ENCODE peak calls at places on chromosomes 2 and 18, in four cellular contexts. J, C, G and S are unnamed samples. For H3K4me1, the result is how much of the 10 kb centered on the place peaks cover.

GRCh38 chr2:64173156-64174135 is 29.2 kb upstream of the PELI1 start:
- DNase-seq in C (no peak), J (no peak), G (no peak), S (no peak)

GRCh38 chr2:127188797-127189196 is 31.3 kb downstream of the CYP27C1 start:
- DNase-seq in G (no peak), J (no peak), C (peak), S (no peak)

GRCh38 chr2:215828528-215829184 is 184.7 kb downstream of the MREG start:
- DNase-seq in G (peak), C (no peak), J (peak), S (peak)

GRCh38 chr18:12049983-12050811 is 43.4 kb upstream of the ANKRD62 start:
- DNase-seq in C (no peak), G (no peak), J (no peak), S (no peak)

GRCh38 chr2:38581193-38582147 is 21.3 kb downstream of the HNRNPLL start:
- DNase-seq in G (no peak), C (no peak), J (peak), S (no peak)

GRCh38 chr2:158131483-158131912 is 29.8 kb downstream of the UPP2 start:
- DNase-seq in J (no peak), C (no peak), G (no peak), S (no peak)

GRCh38 chr2:10019174-10019971 is 24.0 kb upstream of the KLF11 start:
- DNase-seq in C (peak), G (peak), J (no peak), S (peak)

GRCh38 chr2:171084128-171084527 is 76.6 kb downstream of the TLK1 start:
- DNase-seq in G (no peak), J (no peak), C (no peak), S (no peak)

GRCh38 chr2:229634574-229635185 is 79.7 kb downstream of the DNER start:
- DNase-seq in J (no peak), G (no peak), C (no peak), S (no peak)

GRCh38 chr2:196966078-196966477 is 39.6 kb upstream of the PGAP1 start:
- DNase-seq in J (no peak), G (no peak), C (no peak), S (no peak)

GRCh38 chr2:128278979-128279378 is 39.7 kb downstream of the HS6ST1 start:
- DNase-seq in J (no peak), G (peak), C (peak), S (peak)

GRCh38 chr2:98730851-98731708 is at the start of gene MGAT4A:
- DNase-seq in C (peak), J (peak), G (peak), S (peak)

GRCh38 chr2:221034973-221035372 is 537.1 kb downstream of the EPHA4 start:
- DNase-seq in C (no peak), G (no peak), J (no peak), S (no peak)

GRCh38 chr2:19158211-19158610 is 200.2 kb downstream of the OSR1 start:
- DNase-seq in J (no peak), G (no peak), C (no peak), S (no peak)

GRCh38 chr18:42231796-42232195 is 276.8 kb downstream of the PIK3C3 start:
- DNase-seq in G (no peak), C (no peak), J (no peak), S (no peak)

GRCh38 chr18:79951545-79952456 is at the start of gene SLC66A2:
- DNase-seq in C (peak), G (peak), J (peak), S (peak)

GRCh38 chr2:174846941-174847938 is 83.0 kb upstream of the CHRNA1 start:
- DNase-seq in G (peak), C (no peak), J (peak), S (no peak)

GRCh38 chr2:167196461-167197252 is 308.4 kb downstream of the XIRP2 start:
- DNase-seq in G (peak), C (no peak), J (peak), S (no peak)

GRCh38 chr2:210112871-210113270 is 58.3 kb downstream of the KANSL1L start:
- DNase-seq in G (no peak), C (no peak), J (no peak), S (no peak)

GRCh38 chr2:88540346-88540745 is 86.9 kb downstream of the EIF2AK3 start:
- DNase-seq in J (no peak), C (no peak), G (no peak), S (no peak)

GRCh38 chr2:240322231-240322955 is 113.1 kb upstream of the GPC1 start:
- DNase-seq in G (no peak), C (no peak), J (no peak), S (no peak)

GRCh38 chr2:221202431-221202830 is 369.7 kb downstream of the EPHA4 start:
- DNase-seq in J (no peak), G (no peak), C (no peak), S (no peak)

GRCh38 chr2:177404243-177404642 is 11.7 kb downstream of the AGPS start:
- DNase-seq in C (no peak), J (no peak), G (no peak), S (no peak)

GRCh38 chr2:229660951-229661350 is 53.4 kb downstream of the DNER start:
- DNase-seq in C (no peak), J (no peak), G (no peak), S (no peak)

DNA sequence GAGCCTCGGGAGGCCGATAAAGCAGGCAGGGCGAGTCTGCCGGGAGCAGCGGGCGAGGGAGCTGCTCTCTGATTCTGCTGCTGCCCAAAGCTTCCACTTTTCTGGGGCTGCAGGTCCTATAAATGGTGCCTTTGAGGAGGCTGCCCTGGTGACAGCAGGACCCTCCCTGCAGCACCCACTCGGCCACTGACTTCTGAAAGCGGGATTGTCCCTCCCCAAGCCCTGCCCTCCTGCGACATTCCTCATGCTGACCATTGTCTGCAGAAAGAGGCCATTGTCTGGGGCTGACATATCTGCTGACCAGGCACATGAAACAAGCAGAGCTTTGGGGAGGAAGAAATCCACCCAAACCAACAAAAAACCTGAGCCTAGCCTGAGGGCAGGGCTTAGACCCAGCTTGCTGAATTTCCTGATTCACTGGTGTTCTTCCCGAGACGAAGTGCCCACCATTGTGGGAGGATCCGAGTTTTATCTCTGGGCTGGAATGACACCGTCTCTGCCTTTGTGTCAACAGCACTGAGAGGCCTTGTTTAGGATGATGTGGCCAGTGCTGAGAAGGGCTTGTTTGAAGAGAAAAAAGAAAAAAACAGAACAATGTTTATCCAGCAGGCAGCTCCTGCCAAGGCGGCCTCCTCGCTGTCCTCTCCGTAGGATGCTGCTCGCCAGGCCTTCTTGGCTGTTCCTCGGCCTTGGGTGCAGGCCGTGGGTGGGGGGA is 129.7 kb downstream of the MYCN start:
- DNase-seq in C (no peak), G (no peak), J (no peak), S (no peak)
- H3K27ac ChIP-seq in C (no peak), G (no peak), J (no peak), S (no peak)

DNA sequence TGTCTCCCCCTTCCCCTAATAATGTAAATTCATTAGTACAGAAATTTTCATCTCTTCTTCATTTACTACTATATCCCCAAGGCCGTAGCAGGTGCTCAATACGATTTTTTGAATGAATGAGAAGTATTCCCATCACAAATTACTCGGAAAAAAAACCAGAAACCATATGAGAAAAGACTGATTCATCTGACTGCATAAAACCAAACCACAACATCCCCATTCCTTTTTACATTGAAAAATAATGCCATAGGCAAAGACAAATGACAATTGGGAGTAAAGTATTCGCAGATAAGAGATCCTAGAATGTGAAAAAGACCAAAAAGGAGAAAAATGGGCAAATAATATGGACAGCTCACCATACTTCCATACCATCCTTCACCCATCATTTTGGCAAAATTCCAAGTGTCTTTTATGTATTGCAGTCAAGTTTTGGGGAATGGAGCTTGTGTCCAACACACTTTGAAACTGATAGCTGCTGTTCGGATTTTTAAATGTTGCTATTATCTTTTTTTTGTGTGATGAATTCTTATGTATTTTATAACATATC is 1.5 kb downstream of the ZC3H8 start:
- DNase-seq in G (no peak), C (no peak), J (no peak), S (no peak)
- H3K4me3 ChIP-seq in G (no peak), C (peak), J (no peak), S (no peak)

GRCh38 chr2:55167630-55167967 is 64.5 kb downstream of the CLHC1 start:
- DNase-seq in G (no peak), C (no peak), J (no peak), S (no peak)
- H3K4me1 ChIP-seq in G (under half), C (under half), J (under half), S (under half)

GRCh38 chr18:1779587-1779986 is 791.7 kb downstream of the METTL4 start:
- DNase-seq in J (no peak), C (no peak), G (no peak), S (no peak)

GRCh38 chr18:1778496-1779178 is 792.7 kb downstream of the METTL4 start:
- DNase-seq in J (no peak), C (no peak), G (no peak), S (no peak)

GRCh38 chr18:1777843-1778242 is 793.5 kb downstream of the METTL4 start:
- DNase-seq in J (no peak), G (no peak), C (no peak), S (no peak)

GRCh38 chr18:1774261-1774660 is 797.0 kb downstream of the METTL4 start:
- DNase-seq in G (no peak), C (no peak), J (no peak), S (no peak)
- H3K27ac ChIP-seq in G (no peak), C (no peak), J (no peak), S (no peak)

GRCh38 chr2:14631676-14632075 is 841 bp upstream of the LRATD1 start:
- DNase-seq in G (no peak), J (no peak), C (no peak), S (no peak)
- H3K4me3 ChIP-seq in G (no peak), J (no peak), C (no peak), S (no peak)

GRCh38 chr2:172100080-172101007 is 2.4 kb downstream of the DLX2 start:
- DNase-seq in J (no peak), C (peak), G (no peak), S (no peak)

GRCh38 chr2:172099472-172100079 is 3.1 kb downstream of the DLX2 start:
- DNase-seq in G (no peak), J (no peak), C (no peak), S (no peak)

GRCh38 chr2:172098287-172098649 is 4.4 kb downstream of the DLX2 start:
- DNase-seq in J (no peak), G (no peak), C (no peak), S (no peak)

GRCh38 chr2:172097557-172098131 is 5.1 kb downstream of the DLX2 start:
- DNase-seq in C (no peak), J (no peak), G (no peak), S (no peak)

DNA sequence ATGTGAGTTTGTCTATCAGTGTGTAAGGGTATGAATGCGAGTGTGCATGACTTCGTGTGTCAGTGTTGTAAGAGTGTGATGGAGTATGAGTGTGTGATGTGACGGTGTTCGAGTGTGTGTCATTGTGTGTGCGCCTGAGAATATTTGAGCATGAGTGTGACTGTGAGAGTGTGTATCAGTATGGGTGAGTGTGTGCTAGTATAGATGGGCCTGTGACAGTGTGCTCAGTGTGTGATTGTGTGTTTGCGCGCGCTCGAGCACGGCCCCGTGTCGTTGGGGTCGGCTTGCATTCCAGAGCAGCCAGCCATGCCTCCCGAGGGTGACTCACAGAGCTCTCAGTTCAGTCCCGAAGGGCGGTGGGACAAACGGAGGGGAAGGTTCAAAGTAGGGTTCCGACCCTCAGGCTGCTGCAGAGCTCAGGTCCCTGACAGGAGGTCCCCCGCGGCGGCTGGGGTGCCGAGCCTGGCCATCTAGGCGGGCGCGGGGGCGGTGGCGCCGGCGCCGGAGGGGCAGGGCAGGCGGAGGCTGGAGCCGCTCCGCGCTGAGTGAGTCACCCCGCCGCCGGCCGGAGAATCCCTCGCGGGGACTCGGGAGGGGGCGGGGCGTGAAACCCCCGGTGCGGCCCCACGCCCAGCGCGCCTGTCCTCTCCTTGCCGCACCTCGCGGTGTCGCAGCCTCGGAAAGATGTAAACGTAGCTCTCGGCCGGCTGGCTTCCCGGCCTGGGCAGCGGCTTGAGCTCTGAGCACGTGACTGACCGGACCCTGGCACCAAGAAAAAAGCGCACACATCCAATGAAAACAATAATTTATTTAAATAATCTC is 3.8 kb downstream of the DLX2 start:
- DNase-seq in J (peak), C (peak), G (peak), S (no peak)
- H3K4me1 ChIP-seq in J (under half), C (half or more), G (half or more), S (half or more)

GRCh38 chr2:109302319-109302718 is 173.3 kb downstream of the SH3RF3 start:
- DNase-seq in C (no peak), G (no peak), J (no peak), S (peak)

GRCh38 chr2:109306190-109306589 is 177.2 kb downstream of the SH3RF3 start:
- DNase-seq in C (no peak), J (no peak), G (no peak), S (no peak)

GRCh38 chr2:109304731-109305470 is 175.9 kb downstream of the SH3RF3 start:
- DNase-seq in G (no peak), C (no peak), J (no peak), S (no peak)

GRCh38 chr2:109304248-109304647 is 175.2 kb downstream of the SH3RF3 start:
- DNase-seq in C (no peak), J (no peak), G (no peak), S (no peak)

GRCh38 chr2:109305494-109306187 is 176.6 kb downstream of the SH3RF3 start:
- DNase-seq in J (peak), C (no peak), G (no peak), S (no peak)
- H3K27ac ChIP-seq in J (no peak), C (no peak), G (no peak), S (no peak)

GRCh38 chr2:159612255-159612901 is 4.0 kb downstream of the BAZ2B start:
- DNase-seq in J (peak), G (no peak), C (no peak), S (no peak)
- H3K4me3 ChIP-seq in J (no peak), G (no peak), C (no peak), S (peak)